ENCODE peak calls at places on chromosomes 5 and 9, in six cellular contexts. R is heart left ventricle, W is lung, U is endodermal cell, F is ascending aorta, Q is uterus. T is an unnamed sample.

GRCh38 chr9:126548312-126548711 is 65.4 kb upstream of the LMX1B start:
- DNase-seq in W (no peak), Q (no peak), R (no peak), F (no peak), U (no peak), T (no peak)

GRCh38 chr9:79796411-79796810 is 224.6 kb downstream of the TLE4 start:
- DNase-seq in F (no peak), W (no peak), U (no peak), Q (no peak), R (no peak), T (no peak)

GRCh38 chr9:107890921-107891465 is 401.4 kb upstream of the KLF4 start:
- DNase-seq in F (no peak), R (no peak), U (no peak), Q (no peak), W (no peak), T (no peak)

GRCh38 chr9:78132688-78133033 is 101.0 kb upstream of the GNAQ start:
- DNase-seq in U (no peak), F (no peak), W (no peak), Q (no peak), R (no peak), T (no peak)

GRCh38 chr9:123739902-123740301 is 190.0 kb downstream of the DENND1A start:
- DNase-seq in F (no peak), Q (no peak), W (no peak), U (no peak), R (no peak), T (no peak)

GRCh38 chr5:39461007-39461682 is 36.4 kb upstream of the DAB2 start:
- DNase-seq in U (no peak), Q (no peak), W (no peak), R (peak), F (no peak), T (no peak)

GRCh38 chr9:121059998-121060636 is 10.0 kb upstream of the C5 start:
- DNase-seq in U (peak), Q (peak), R (peak), F (no peak), W (peak), T (peak)

GRCh38 chr5:9473624-9474023 is 72.3 kb downstream of the SEMA5A start:
- DNase-seq in R (no peak), W (no peak), U (no peak), Q (no peak), F (no peak), T (no peak)

GRCh38 chr9:137069508-137070071 is 767 bp downstream of the SAPCD2 start:
- DNase-seq in R (no peak), W (no peak), Q (no peak), F (no peak), U (no peak), T (no peak)

GRCh38 chr9:89185980-89186379 is 7.4 kb upstream of the SHC3 start:
- DNase-seq in W (no peak), F (no peak), Q (no peak), U (peak), R (no peak), T (no peak)

GRCh38 chr5:10521466-10522223 is 42.2 kb upstream of the ANKRD33B start:
- DNase-seq in R (no peak), W (no peak), F (no peak), U (peak), Q (no peak), T (peak)

GRCh38 chr9:38263534-38263933 is 129.0 kb upstream of the ALDH1B1 start:
- DNase-seq in R (no peak), F (no peak), U (no peak), W (no peak), Q (no peak), T (peak)

GRCh38 chr9:26893030-26893676 is 551 bp upstream of the CAAP1 start:
- DNase-seq in Q (no peak), F (no peak), U (no peak), R (no peak), W (no peak), T (no peak)

GRCh38 chr9:95382433-95382832 is 64.9 kb upstream of the FANCC start:
- DNase-seq in R (no peak), U (no peak), W (no peak), F (no peak), Q (no peak), T (no peak)

GRCh38 chr5:39169081-39169480 is 50.3 kb downstream of the FYB1 start:
- DNase-seq in R (no peak), F (no peak), Q (no peak), U (no peak), W (no peak), T (no peak)

GRCh38 chr5:151742870-151743294 is 15.5 kb downstream of the ATOX1 start:
- DNase-seq in Q (peak), U (peak), R (peak), F (peak), W (no peak), T (peak)

DNA sequence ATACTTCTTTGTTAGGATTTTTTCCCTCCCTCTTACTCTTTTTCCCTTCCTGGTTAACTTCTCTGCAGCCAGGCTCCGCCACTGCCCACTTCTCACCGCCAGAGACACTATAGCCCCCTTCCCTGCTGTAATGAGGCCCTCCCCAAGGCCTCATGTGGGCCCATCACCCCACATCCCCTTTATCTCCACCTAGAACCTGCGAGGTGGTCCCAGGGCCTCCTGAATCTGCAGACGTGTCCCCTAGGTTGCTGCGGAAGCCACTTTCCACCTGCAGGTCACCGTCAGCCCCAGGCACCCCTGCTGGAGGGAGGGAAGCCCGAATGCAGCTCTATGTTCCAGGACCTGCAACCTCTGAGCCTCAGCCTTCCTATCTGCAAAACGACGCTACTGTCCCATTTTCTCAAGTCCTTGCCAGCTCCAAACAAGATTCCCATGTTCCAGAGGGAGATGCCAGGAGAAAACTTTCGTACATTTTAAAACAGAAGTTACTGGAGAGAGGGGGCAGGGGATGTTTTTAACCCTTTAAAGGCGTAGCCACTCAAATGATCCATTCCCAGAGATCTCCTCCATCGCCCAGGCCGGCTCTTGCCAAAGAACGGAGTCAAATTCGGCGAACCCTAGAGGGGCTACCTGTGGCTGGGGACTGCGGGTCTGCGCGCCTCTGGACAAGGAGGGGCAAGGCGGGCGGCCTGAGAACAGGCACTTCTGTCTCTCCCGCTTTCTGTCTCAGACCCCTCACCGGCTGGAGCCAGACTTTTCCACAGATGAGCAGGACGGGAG is 929 bp downstream of the SH3PXD2B start:
- DNase-seq in W (no peak), Q (peak), F (no peak), R (no peak), U (peak), T (peak)
- H3K27ac ChIP-seq in W (peak), Q (peak), F (peak), R (peak), U (peak), T (no peak)

DNA sequence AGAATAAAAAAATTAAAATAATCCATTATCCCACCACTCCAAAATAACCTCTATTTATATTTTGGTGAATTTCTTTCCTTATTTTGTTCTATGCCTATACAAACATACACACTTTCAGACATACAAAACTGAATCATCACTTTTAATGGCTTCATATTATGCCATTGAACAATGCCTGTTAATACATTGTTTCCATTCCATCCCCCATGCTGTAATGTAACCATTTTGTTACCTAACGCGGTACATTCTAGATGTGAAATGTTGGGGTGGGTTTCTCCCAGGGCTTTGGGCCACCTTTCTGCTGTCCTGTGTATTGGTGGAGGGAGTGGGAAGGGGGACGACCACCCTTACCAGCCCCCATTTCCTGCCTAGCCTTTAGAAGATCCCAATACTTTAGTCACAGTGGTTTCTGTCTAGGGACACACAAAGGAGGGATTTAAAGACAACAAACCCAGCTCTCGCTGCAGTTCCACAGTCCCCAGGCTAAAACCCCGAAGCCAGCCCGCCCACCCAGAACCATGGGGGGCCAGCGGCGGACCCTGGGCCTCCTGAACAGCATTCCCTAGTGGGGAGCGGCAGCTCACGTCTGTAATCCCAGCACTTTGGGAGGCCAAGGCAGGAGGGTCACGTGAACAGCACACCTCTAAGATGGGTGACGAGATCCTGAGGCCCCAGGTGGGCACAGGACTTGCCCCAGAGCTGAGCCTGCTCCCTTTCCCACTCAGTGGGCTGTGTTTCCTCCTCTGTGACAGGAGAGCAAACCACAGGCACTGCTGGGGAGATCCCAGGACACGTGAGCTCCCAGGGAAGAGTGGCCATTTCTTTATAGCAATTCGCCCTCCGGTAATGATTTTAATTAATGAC is 56.9 kb upstream of the STXBP1 start:
- DNase-seq in Q (no peak), U (no peak), F (no peak), W (no peak), R (no peak), T (no peak)
- H3K4me3 ChIP-seq in Q (no peak), U (no peak), F (no peak), W (no peak), R (no peak), T (no peak)

DNA sequence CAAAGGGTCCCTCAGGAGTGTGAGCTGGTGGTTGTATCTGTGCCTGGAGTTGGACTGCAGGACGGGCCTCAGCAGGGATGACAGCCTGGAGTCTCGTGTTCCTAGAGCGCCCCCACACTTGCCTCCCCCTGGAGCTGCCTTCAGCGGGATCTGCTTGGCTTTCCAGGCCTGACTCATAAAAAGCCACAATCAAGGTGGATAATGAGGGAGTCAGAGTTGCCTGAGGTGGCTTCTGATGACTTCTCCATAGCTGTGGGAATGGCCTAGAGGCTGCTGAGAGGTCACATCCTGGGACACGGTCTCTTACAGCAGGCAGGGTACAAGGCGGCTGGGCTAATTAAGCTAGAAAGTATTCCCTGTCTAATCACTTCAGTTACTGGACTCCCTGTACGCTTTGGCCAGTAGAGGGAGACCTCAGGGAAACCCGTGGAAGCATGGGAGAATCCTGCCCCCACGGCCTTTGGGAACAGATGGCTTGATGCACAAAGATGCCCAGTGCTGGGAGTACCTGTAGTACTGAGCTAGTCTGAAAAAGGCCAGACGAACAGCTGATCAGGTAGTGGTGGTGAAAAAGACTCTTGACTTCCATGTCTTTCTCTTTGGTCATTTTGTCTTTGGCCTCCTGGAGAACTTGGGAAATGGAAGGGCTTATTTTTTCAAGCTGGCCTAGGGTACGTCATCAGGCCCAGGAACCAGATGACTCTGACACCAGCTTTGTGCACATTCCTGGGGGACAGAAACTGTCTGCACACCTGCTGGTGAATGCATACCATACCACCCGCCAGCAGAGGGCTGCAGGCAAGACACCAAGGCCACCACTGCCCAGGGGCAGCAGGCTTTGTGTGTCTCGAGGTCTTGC is 16.1 kb upstream of the FRRS1L start:
- DNase-seq in F (no peak), W (no peak), U (peak), R (no peak), Q (no peak), T (peak)
- TF ChIP-seq CTCF in F (no peak), W (no peak), U (peak), R (peak), Q (no peak), T (peak)

DNA sequence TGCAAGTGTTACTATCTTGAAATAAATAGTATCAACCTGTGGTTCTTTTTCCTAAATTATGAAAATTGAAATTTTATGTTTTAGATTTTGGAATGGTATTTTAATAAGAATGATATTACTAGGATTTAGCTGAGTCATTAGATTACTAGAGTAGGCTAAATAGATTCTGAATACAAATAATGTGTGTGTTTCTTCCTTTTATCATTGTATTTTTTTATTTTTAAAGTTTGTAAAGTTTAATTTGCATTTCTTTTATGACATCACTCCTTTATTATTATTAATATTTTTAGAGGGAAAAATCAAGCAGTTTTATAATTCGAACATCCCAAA is 8.0 kb upstream of the FAM120AOS start:
- DNase-seq in U (no peak), W (no peak), F (no peak), R (no peak), Q (no peak), T (no peak)
- H3K27ac ChIP-seq in U (no peak), W (no peak), F (no peak), R (no peak), Q (no peak), T (no peak)

T was measured in WERI-Rb-1.